ENCODE peak calls at places on chromosome 20, in eight cellular contexts. R is left ventricle myocardium inferior, O is transverse colon, G is foreskin fibroblast, Y is astrocyte of the spinal cord, X is upper lobe of right lung, J is ascending aorta, Q is fibroblast of lung. W is an unnamed sample.

GRCh38 chr20:24350923-24351368 is 118.5 kb upstream of the SYNDIG1 start:
- DNase-seq in R (no peak), O (no peak), G (peak), Y (peak), X (no peak), J (no peak), Q (peak), W (no peak)

GRCh38 chr20:50015636-50015992 is 32.8 kb downstream of the SNAI1 start:
- DNase-seq in R (no peak), O (no peak), G (no peak), Y (no peak), X (no peak), J (no peak), Q (no peak), W (no peak)

GRCh38 chr20:53752971-53753879 is 159.6 kb upstream of the ZNF217 start:
- DNase-seq in R (no peak), O (no peak), G (no peak), Y (peak), X (no peak), J (no peak), Q (peak), W (no peak)

GRCh38 chr20:58048096-58048702 is 180.3 kb downstream of the ANKRD60 start:
- DNase-seq in R (no peak), O (no peak), G (peak), Y (peak), X (no peak), J (no peak), Q (peak), W (peak)

GRCh38 chr20:20212675-20213096 is 155.2 kb upstream of the INSM1 start:
- DNase-seq in R (peak), O (no peak), G (no peak), Y (no peak), X (no peak), J (no peak), Q (no peak), W (no peak)

GRCh38 chr20:3046677-3047462 is 1.0 kb downstream of the MRPS26 start:
- DNase-seq in R (no peak), O (no peak), G (no peak), Y (peak), X (no peak), J (no peak), Q (peak), W (no peak)

GRCh38 chr20:35544436-35544835 is 2.6 kb downstream of the ERGIC3 start:
- DNase-seq in R (no peak), O (no peak), G (no peak), Y (no peak), X (no peak), J (no peak), Q (no peak), W (no peak)

GRCh38 chr20:24658920-24659660 is 189.7 kb downstream of the SYNDIG1 start:
- DNase-seq in R (peak), O (no peak), G (no peak), Y (no peak), X (no peak), J (no peak), Q (no peak), W (no peak)

GRCh38 chr20:47008842-47009518 is 114.3 kb downstream of the EYA2 start:
- DNase-seq in R (no peak), O (no peak), G (no peak), Y (no peak), X (peak), J (no peak), Q (no peak), W (no peak)

GRCh38 chr20:59945731-59946130 is 5.5 kb downstream of the FAM217B start:
- DNase-seq in R (no peak), O (no peak), G (no peak), Y (no peak), X (no peak), J (no peak), Q (no peak), W (no peak)

GRCh38 chr20:31909253-31910070 is 39.0 kb downstream of the TTLL9 start:
- DNase-seq in R (no peak), O (no peak), G (no peak), Y (no peak), X (peak), J (no peak), Q (no peak), W (no peak)

GRCh38 chr20:57398901-57399535 is 7.8 kb downstream of the RBM38 start:
- DNase-seq in R (no peak), O (no peak), G (peak), Y (no peak), X (no peak), J (no peak), Q (no peak), W (no peak)

GRCh38 chr20:37846573-37846972 is 56.4 kb upstream of the VSTM2L start:
- DNase-seq in R (no peak), O (no peak), G (no peak), Y (no peak), X (no peak), J (no peak), Q (no peak), W (no peak)

GRCh38 chr20:52539891-52540290 is 348.3 kb upstream of the ZFP64 start:
- DNase-seq in R (no peak), O (peak), G (no peak), Y (no peak), X (no peak), J (no peak), Q (no peak), W (no peak)

GRCh38 chr20:20412750-20413149 is 44.8 kb downstream of the INSM1 start:
- DNase-seq in R (no peak), O (no peak), G (no peak), Y (peak), X (no peak), J (no peak), Q (peak), W (no peak)

GRCh38 chr20:61932711-61933480 is 132.8 kb downstream of the TAF4 start:
- DNase-seq in R (peak), O (no peak), G (no peak), Y (no peak), X (peak), J (peak), Q (no peak), W (no peak)

GRCh38 chr20:362271-363254 is 15.7 kb downstream of the NRSN2 start:
- DNase-seq in R (peak), O (peak), G (peak), Y (peak), X (peak), J (peak), Q (peak), W (peak)

GRCh38 chr20:40279390-40279789 is 409.6 kb downstream of the MAFB start:
- DNase-seq in R (no peak), O (peak), G (peak), Y (peak), X (no peak), J (no peak), Q (no peak), W (peak)

GRCh38 chr20:57412347-57413029 is 21.3 kb downstream of the RBM38 start:
- DNase-seq in R (no peak), O (no peak), G (no peak), Y (no peak), X (no peak), J (no peak), Q (no peak), W (peak)

GRCh38 chr20:32446301-32447100 is 88.4 kb downstream of the ASXL1 start:
- DNase-seq in R (no peak), O (peak), G (no peak), Y (no peak), X (no peak), J (no peak), Q (no peak), W (no peak)

GRCh38 chr20:791056-791455 is 22.8 kb upstream of the SLC52A3 start:
- DNase-seq in R (no peak), O (no peak), G (no peak), Y (no peak), X (no peak), J (no peak), Q (no peak), W (no peak)

GRCh38 chr20:2872304-2873009 is 824 bp upstream of the PTPRA start:
- DNase-seq in R (peak), O (peak), G (peak), Y (peak), X (peak), J (peak), Q (peak), W (peak)

GRCh38 chr20:33793011-33793931 is 17.9 kb upstream of the CHMP4B start:
- DNase-seq in R (peak), O (no peak), G (peak), Y (peak), X (no peak), J (no peak), Q (peak), W (no peak)

GRCh38 chr20:43963872-43964791 is 49.5 kb downstream of the TOX2 start:
- DNase-seq in R (peak), O (peak), G (peak), Y (peak), X (peak), J (no peak), Q (peak), W (peak)

GRCh38 chr20:24567508-24567907 is 98.1 kb downstream of the SYNDIG1 start:
- DNase-seq in R (no peak), O (no peak), G (no peak), Y (no peak), X (peak), J (no peak), Q (no peak), W (no peak)

GRCh38 chr20:23476015-23476754 is 14.7 kb upstream of the CST8 start:
- DNase-seq in R (no peak), O (no peak), G (no peak), Y (no peak), X (no peak), J (no peak), Q (no peak), W (no peak)

GRCh38 chr20:62663484-62664315 is 21.4 kb downstream of the SLCO4A1 start:
- DNase-seq in R (no peak), O (no peak), G (no peak), Y (no peak), X (no peak), J (no peak), Q (no peak), W (no peak)

GRCh38 chr20:37276494-37277252 is 12.8 kb upstream of the MANBAL start:
- DNase-seq in R (peak), O (peak), G (peak), Y (peak), X (no peak), J (peak), Q (peak), W (peak)

GRCh38 chr20:49323622-49324238 is 45.9 kb upstream of the ZNFX1 start:
- DNase-seq in R (no peak), O (no peak), G (peak), Y (peak), X (no peak), J (no peak), Q (peak), W (no peak)

GRCh38 chr20:36091561-36092423 is 62.7 kb upstream of the EPB41L1 start:
- DNase-seq in R (no peak), O (no peak), G (no peak), Y (no peak), X (no peak), J (no peak), Q (no peak), W (no peak)

GRCh38 chr20:15763344-15763743 is 809.9 kb downstream of the KIF16B start:
- DNase-seq in R (no peak), O (no peak), G (peak), Y (peak), X (no peak), J (no peak), Q (peak), W (no peak)

GRCh38 chr20:23094213-23094896 is 8.2 kb upstream of the CD93 start:
- DNase-seq in R (no peak), O (no peak), G (no peak), Y (no peak), X (no peak), J (no peak), Q (no peak), W (no peak)

GRCh38 chr20:35327074-35327976 is 35.1 kb upstream of the FAM83C start:
- DNase-seq in R (no peak), O (peak), G (peak), Y (no peak), X (no peak), J (no peak), Q (no peak), W (no peak)

GRCh38 chr20:23752019-23752418 is 1.3 kb upstream of the CST1 start:
- DNase-seq in R (no peak), O (no peak), G (no peak), Y (no peak), X (no peak), J (no peak), Q (no peak), W (no peak)

GRCh38 chr20:37394543-37395410 is 48.8 kb downstream of the SRC start:
- DNase-seq in R (no peak), O (no peak), G (peak), Y (no peak), X (no peak), J (no peak), Q (no peak), W (no peak)

GRCh38 chr20:9920908-9921307 is 82.0 kb upstream of the PAK5 start:
- DNase-seq in R (no peak), O (no peak), G (no peak), Y (no peak), X (no peak), J (no peak), Q (no peak), W (no peak)

GRCh38 chr20:39986231-39986904 is 702.7 kb downstream of the MAFB start:
- DNase-seq in R (peak), O (peak), G (peak), Y (peak), X (peak), J (peak), Q (peak), W (peak)

GRCh38 chr20:49285233-49285668 is 7.4 kb upstream of the ZNFX1 start:
- DNase-seq in R (no peak), O (no peak), G (peak), Y (no peak), X (no peak), J (no peak), Q (no peak), W (no peak)

GRCh38 chr20:6767166-6767535 is 335 bp upstream of the BMP2 start:
- DNase-seq in R (no peak), O (no peak), G (no peak), Y (no peak), X (no peak), J (no peak), Q (no peak), W (no peak)
- H3K4me3 ChIP-seq in R (peak), O (peak), G (peak), Y (peak), X (peak), J (peak), Q (peak), W (no peak)

GRCh38 chr20:17630806-17631195 is 51.2 kb downstream of the RRBP1 start:
- DNase-seq in R (no peak), O (no peak), G (no peak), Y (no peak), X (no peak), J (no peak), Q (no peak), W (no peak)
- H3K4me3 ChIP-seq in R (no peak), O (no peak), G (no peak), Y (no peak), X (no peak), J (no peak), Q (no peak), W (no peak)

DNA sequence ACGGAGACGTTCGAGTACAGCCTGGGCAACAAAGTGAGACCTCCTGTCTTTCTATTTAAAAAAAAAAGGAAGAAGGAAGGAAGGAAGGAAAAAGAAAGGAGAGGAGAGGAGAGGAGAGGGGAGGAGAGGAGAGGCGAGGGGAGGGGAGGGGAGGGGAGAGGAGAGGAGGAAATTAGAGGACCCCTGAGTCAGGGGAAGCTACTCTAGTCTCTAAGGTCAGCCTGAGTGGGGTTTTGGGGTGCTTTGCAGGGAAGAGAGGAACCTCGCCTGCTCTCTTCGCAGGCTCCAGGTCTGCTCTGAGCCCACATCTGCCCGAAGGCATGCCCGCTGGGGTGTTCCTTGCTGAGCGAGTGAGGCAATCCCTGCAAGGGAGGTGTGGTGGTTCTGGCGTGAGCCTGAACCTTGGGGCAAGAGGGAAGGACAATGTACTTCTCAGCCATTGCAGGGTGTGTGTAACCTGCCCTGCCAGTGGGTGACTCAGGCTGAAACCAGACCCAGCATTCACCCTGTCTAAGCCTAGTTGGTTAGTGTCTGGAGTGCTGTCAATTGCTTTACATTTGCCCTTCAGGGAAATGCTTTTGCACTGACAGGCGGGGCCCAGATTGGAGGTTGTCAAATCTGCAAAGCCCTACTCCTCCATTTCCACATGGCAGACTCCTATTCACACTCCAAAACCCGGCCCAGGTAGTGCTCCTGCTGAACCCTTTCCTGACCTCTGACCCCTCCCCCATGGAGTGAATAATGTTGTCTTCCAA is 15.3 kb upstream of the MMP9 start:
- DNase-seq in R (no peak), O (peak), G (peak), Y (no peak), X (peak), J (no peak), Q (peak), W (no peak)
- H3K4me3 ChIP-seq in R (no peak), O (no peak), G (no peak), Y (no peak), X (no peak), J (no peak), Q (no peak), W (no peak)

DNA sequence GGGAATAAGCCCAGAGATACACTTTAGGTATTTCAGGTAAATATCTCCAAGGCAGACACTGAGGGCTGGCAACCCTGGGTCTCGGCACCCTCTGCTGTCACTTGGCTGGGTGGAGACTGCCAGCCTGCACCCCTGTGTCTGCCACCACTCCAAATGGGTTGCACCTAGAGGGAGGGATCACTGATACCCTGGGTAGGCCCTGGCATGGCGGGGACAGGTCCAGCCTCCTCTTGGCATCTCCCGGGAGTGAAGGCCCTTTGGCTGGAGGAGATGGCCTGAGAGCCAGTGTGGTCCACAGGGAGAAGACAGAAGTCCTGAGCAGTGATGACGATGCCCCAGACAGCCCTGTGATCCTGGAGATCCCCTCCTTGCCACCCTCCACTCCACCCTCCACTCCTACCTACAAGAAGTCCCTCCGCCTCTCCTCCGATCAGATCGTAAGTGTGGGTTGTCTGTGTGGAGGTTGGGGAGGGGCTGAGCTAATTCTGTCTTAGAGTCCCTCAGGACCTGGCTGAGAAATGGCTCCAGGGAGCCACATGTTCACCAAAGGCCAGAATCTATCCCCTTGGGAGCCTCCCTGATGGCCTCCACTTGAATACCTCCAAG is 10.9 kb downstream of the EMILIN3 start:
- DNase-seq in R (no peak), O (no peak), G (no peak), Y (no peak), X (no peak), J (no peak), Q (no peak), W (no peak)
- H3K4me3 ChIP-seq in R (no peak), O (no peak), G (no peak), Y (no peak), X (no peak), J (no peak), Q (no peak), W (no peak)